ENCODE peak calls at places on chromosomes 5 and 9, in six cellular contexts. Y is SK-N-SH, I is IMR-90, B is A549, P is WTC11, J is H1. E is an unnamed sample.

GRCh38 chr9:35538361-35539234 is 48.7 kb downstream of the RUSC2 start:
- DNase-seq in Y (peak), J (peak), P (peak), B (no peak), I (peak), E (no peak)

GRCh38 chr5:89117131-89117644 is 234.2 kb upstream of the MEF2C start:
- DNase-seq in Y (no peak), B (no peak), J (no peak), I (no peak), P (no peak), E (no peak)

GRCh38 chr5:151014680-151015343 is 5.6 kb upstream of the GPX3 start:
- DNase-seq in J (no peak), Y (no peak), I (no peak), P (no peak), B (no peak), E (peak)

GRCh38 chr9:98442114-98442513 is 186.7 kb upstream of the TBC1D2 start:
- DNase-seq in I (no peak), B (no peak), Y (no peak), J (no peak), P (peak), E (no peak)

GRCh38 chr5:135269828-135270545 is 129.0 kb downstream of the MACROH2A1 start:
- DNase-seq in P (no peak), J (no peak), Y (no peak), I (peak), B (no peak), E (no peak)

GRCh38 chr5:139212484-139212883 is 14.3 kb upstream of the SIL1 start:
- DNase-seq in J (no peak), Y (no peak), B (no peak), I (no peak), P (no peak), E (no peak)

GRCh38 chr5:127320032-127320945 is 29.7 kb downstream of the MEGF10 start:
- DNase-seq in Y (no peak), J (no peak), I (no peak), P (no peak), B (no peak), E (no peak)

GRCh38 chr9:97527626-97528528 is 26.4 kb downstream of the TMOD1 start:
- DNase-seq in Y (no peak), J (peak), P (peak), B (no peak), I (no peak), E (no peak)

GRCh38 chr5:93462916-93463315 is 118.1 kb downstream of the NR2F1-AS1 start:
- DNase-seq in J (no peak), B (no peak), I (no peak), P (no peak), Y (no peak), E (no peak)

GRCh38 chr9:90449213-90449925 is 193.3 kb downstream of the DIRAS2 start:
- DNase-seq in P (no peak), J (no peak), I (no peak), Y (no peak), B (no peak), E (no peak)

GRCh38 chr9:117656007-117656406 is 48.2 kb upstream of the TLR4 start:
- DNase-seq in J (no peak), I (no peak), Y (no peak), P (no peak), B (no peak), E (no peak)

GRCh38 chr9:86072393-86073016 is 26.9 kb downstream of the GOLM1 start:
- DNase-seq in B (no peak), P (no peak), J (no peak), Y (no peak), I (peak), E (no peak)

DNA sequence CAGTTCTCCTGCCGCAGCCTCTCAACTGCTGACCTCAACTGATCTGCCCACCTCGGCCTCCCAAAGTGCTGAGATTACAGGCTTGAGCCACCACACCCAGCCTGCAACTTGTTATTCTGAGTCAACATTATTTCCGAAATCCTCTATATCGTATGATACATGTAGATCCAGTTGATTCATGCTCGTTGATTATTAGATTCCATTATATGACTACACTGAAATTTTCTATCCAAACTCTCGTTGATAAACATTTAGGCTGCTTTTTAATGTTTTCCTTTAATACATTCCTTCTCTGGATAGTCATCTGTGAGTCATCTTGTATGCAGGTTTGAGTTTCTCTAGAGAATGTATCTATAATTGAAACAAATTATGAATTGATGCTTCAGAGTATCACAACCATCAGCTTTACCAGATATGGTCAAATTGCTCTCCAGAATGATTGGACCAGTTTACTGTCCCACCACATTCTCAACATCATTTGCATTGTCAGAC is 4.1 kb downstream of the CDK7 start:
- DNase-seq in Y (no peak), J (no peak), B (peak), I (peak), P (no peak), E (no peak)
- TF ChIP-seq USF2 in Y (no peak), J (no peak), B (no peak), I (no peak), P (no peak), E (no peak)

DNA sequence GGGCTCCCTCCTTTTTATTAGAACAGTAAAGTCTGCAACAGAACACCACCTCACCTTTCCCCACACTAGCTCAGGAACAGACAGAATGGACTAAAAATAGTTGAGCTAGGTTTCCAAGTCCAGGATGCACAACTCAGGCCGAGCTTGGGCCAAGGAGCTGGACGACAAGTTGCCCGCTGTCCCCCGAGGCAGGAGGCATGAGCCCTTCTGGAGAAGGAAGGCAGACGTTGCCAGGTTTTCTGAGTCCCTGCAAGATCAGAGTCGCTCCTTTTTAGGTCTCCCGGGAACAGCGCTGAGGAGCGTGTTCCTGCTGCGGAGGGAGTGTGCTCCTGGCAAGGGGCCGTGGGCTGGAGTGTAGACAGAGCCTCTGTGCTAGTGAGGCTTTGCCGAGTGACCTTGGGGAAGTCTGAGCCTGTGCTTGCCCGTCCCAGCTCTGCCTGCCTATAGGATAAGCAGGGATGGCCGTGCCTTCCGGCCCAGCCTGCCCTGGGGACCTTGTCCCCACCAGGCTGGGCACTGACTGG is 121.6 kb downstream of the WNK2 start:
- DNase-seq in Y (peak), I (no peak), P (no peak), J (no peak), B (no peak), E (no peak)
- TF ChIP-seq USF2 in Y (no peak), I (no peak), P (no peak), J (no peak), B (no peak), E (no peak)

GRCh38 chr9:14512942-14513341 is 180.3 kb downstream of the ZDHHC21 start:
- DNase-seq in J (no peak), Y (no peak), P (no peak), B (no peak), I (no peak), E (no peak)

GRCh38 chr9:14517154-14517906 is 175.9 kb downstream of the ZDHHC21 start:
- DNase-seq in I (no peak), Y (peak), B (no peak), J (no peak), P (no peak), E (no peak)

GRCh38 chr9:14511452-14511851 is 181.8 kb downstream of the ZDHHC21 start:
- DNase-seq in B (no peak), P (no peak), I (no peak), Y (no peak), J (no peak), E (no peak)

GRCh38 chr9:14515049-14515448 is 178.2 kb downstream of the ZDHHC21 start:
- DNase-seq in J (no peak), P (no peak), B (no peak), I (no peak), Y (no peak), E (no peak)

GRCh38 chr9:14515564-14516198 is 177.6 kb downstream of the ZDHHC21 start:
- DNase-seq in P (peak), J (peak), Y (peak), I (no peak), B (no peak), E (no peak)
- TF ChIP-seq USF2 in P (no peak), J (no peak), Y (no peak), I (no peak), B (no peak), E (no peak)

DNA sequence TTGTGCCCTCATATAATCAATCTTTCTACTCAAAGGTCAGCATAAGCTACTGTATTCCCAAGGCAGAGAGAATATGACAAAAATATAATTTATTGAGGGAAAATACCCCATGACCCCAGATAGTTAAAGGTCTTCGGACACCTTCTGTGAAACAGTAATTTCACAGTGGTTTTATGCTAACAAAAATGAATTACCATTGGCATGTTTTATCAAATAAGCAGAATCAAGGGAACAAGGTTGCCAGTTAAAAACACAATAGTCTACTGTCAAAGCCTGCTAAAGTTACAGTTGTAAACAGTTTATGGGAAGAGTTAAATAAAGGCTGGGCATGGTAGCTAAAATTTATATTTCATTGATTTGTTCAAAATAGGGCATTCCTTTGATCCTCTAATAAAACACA is 154.3 kb downstream of the GIN1 start:
- DNase-seq in Y (no peak), J (no peak), I (no peak), P (no peak), B (no peak), E (no peak)
- TF ChIP-seq USF2 in Y (no peak), J (no peak), I (no peak), P (no peak), B (no peak), E (no peak)

GRCh38 chr5:180367300-180367699 is 14.2 kb upstream of the GFPT2 start:
- DNase-seq in Y (no peak), I (no peak), J (no peak), B (no peak), P (no peak), E (no peak)
- TF ChIP-seq USF2 in Y (no peak), I (no peak), J (no peak), B (no peak), P (no peak), E (no peak)

GRCh38 chr9:30846644-30847043 is 1537.8 kb upstream of the ACO1 start:
- DNase-seq in B (no peak), I (no peak), J (no peak), P (no peak), Y (no peak), E (no peak)
- TF ChIP-seq USF2 in B (no peak), I (no peak), J (no peak), P (no peak), Y (no peak), E (no peak)

GRCh38 chr5:69293882-69294281 is 38.7 kb downstream of the CCDC125 start:
- DNase-seq in B (no peak), P (no peak), Y (no peak), I (no peak), J (no peak), E (peak)

GRCh38 chr5:69288668-69289067 is 43.9 kb downstream of the CCDC125 start:
- DNase-seq in B (no peak), I (no peak), Y (no peak), P (no peak), J (peak), E (no peak)

GRCh38 chr5:69295088-69295754 is 37.4 kb downstream of the CCDC125 start:
- DNase-seq in J (no peak), I (peak), Y (peak), P (no peak), B (no peak), E (no peak)

GRCh38 chr5:69288069-69288468 is 44.5 kb downstream of the CCDC125 start:
- DNase-seq in Y (no peak), J (no peak), I (no peak), P (no peak), B (no peak), E (no peak)

DNA sequence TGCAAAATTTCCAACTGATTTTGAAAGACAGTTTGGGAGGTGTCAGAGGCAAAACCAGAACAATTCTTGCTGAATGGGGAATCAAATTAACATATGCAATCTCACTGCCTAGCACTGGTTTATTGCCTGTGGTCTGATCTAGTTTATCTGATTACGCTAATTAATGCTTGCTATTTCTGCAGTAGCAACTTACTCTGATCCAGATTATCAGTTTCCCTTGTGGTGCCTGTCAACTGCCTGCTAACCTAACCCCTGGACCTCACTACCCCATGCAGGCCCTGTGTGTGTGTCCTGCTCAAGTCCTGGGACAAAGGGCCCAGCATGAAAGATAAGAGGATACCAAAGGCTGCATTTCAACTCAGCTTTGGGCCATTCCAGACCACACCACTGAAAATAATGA is 40.3 kb downstream of the CCDC125 start:
- DNase-seq in Y (peak), B (no peak), J (peak), P (no peak), I (no peak), E (no peak)
- TF ChIP-seq USF2 in Y (no peak), B (no peak), J (no peak), P (no peak), I (no peak), E (no peak)

E was measured in HepG2.